ENCODE peak calls at places on chromosomes 6 and 20, in seven cellular contexts. One of them, this sample, is unnamed.
A peak's percentile ranks its signal among the peaks of the same experiment; 100 is the strongest.

GRCh38 chr6:118735320-118735719 is 83.9 kb upstream of the CEP85L start:
- DNase-seq in H54: no peak
- DNase-seq in T-helper 1 cell: no peak
- DNase-seq in EL: peak; percentile 25
- DNase-seq in COLO829: no peak
- DNase-seq in SIG-M5: no peak
- DNase-seq in stimulated activated CD8-positive, alpha-beta memory T cell treated with anti-CD3 and anti-CD28 coated beads, Interleukin-4, amount 100 ng/mL, for 24 hours: no peak
- DNase-seq in this sample: no peak

GRCh38 chr20:4961746-4962145 is 39.6 kb downstream of the SLC23A2 start:
- DNase-seq in H54: no peak
- DNase-seq in T-helper 1 cell: no peak
- DNase-seq in EL: peak; percentile 48
- DNase-seq in COLO829: peak; percentile 42
- DNase-seq in SIG-M5: peak; percentile 23
- DNase-seq in stimulated activated CD8-positive, alpha-beta memory T cell treated with anti-CD3 and anti-CD28 coated beads, Interleukin-4, amount 100 ng/mL, for 24 hours: no peak
- DNase-seq in this sample: peak; percentile 25

GRCh38 chr6:139153876-139154275 is 19.0 kb downstream of the HECA start:
- DNase-seq in H54: no peak
- DNase-seq in T-helper 1 cell: no peak
- DNase-seq in EL: peak; percentile 46
- DNase-seq in COLO829: no peak
- DNase-seq in SIG-M5: no peak
- DNase-seq in stimulated activated CD8-positive, alpha-beta memory T cell treated with anti-CD3 and anti-CD28 coated beads, Interleukin-4, amount 100 ng/mL, for 24 hours: no peak
- DNase-seq in this sample: no peak

GRCh38 chr20:13221673-13222318 is 722 bp downstream of the ISM1 start:
- DNase-seq in H54: no peak
- DNase-seq in T-helper 1 cell: peak; percentile 26
- DNase-seq in EL: peak; percentile 56
- DNase-seq in COLO829: peak; percentile 40
- DNase-seq in SIG-M5: no peak
- DNase-seq in stimulated activated CD8-positive, alpha-beta memory T cell treated with anti-CD3 and anti-CD28 coated beads, Interleukin-4, amount 100 ng/mL, for 24 hours: peak; percentile 47
- DNase-seq in this sample: peak; percentile 78

GRCh38 chr20:13223731-13224130 is 2.7 kb downstream of the ISM1 start:
- DNase-seq in H54: no peak
- DNase-seq in T-helper 1 cell: no peak
- DNase-seq in EL: no peak
- DNase-seq in COLO829: no peak
- DNase-seq in SIG-M5: no peak
- DNase-seq in stimulated activated CD8-positive, alpha-beta memory T cell treated with anti-CD3 and anti-CD28 coated beads, Interleukin-4, amount 100 ng/mL, for 24 hours: no peak
- DNase-seq in this sample: no peak

GRCh38 chr20:59781236-59781635 is 152.2 kb downstream of the SYCP2 start:
- DNase-seq in H54: no peak
- DNase-seq in T-helper 1 cell: no peak
- DNase-seq in EL: no peak
- DNase-seq in COLO829: no peak
- DNase-seq in SIG-M5: no peak
- DNase-seq in stimulated activated CD8-positive, alpha-beta memory T cell treated with anti-CD3 and anti-CD28 coated beads, Interleukin-4, amount 100 ng/mL, for 24 hours: no peak
- DNase-seq in this sample: no peak

GRCh38 chr6:170388113-170388512 is 81.6 kb downstream of the FAM120B start:
- DNase-seq in H54: no peak
- DNase-seq in T-helper 1 cell: no peak
- DNase-seq in EL: peak; percentile 84
- DNase-seq in COLO829: no peak
- DNase-seq in SIG-M5: no peak
- DNase-seq in stimulated activated CD8-positive, alpha-beta memory T cell treated with anti-CD3 and anti-CD28 coated beads, Interleukin-4, amount 100 ng/mL, for 24 hours: no peak
- DNase-seq in this sample: no peak

GRCh38 chr6:7902221-7902620 is 8.4 kb downstream of the TXNDC5 start:
- DNase-seq in H54: no peak
- DNase-seq in T-helper 1 cell: no peak
- DNase-seq in EL: no peak
- DNase-seq in COLO829: no peak
- DNase-seq in SIG-M5: no peak
- DNase-seq in stimulated activated CD8-positive, alpha-beta memory T cell treated with anti-CD3 and anti-CD28 coated beads, Interleukin-4, amount 100 ng/mL, for 24 hours: no peak
- DNase-seq in this sample: no peak

GRCh38 chr6:169833258-169833794 is 81.9 kb downstream of the ERMARD start:
- DNase-seq in H54: no peak
- DNase-seq in T-helper 1 cell: no peak
- DNase-seq in EL: no peak
- DNase-seq in COLO829: no peak
- DNase-seq in SIG-M5: no peak
- DNase-seq in stimulated activated CD8-positive, alpha-beta memory T cell treated with anti-CD3 and anti-CD28 coated beads, Interleukin-4, amount 100 ng/mL, for 24 hours: no peak
- DNase-seq in this sample: no peak

GRCh38 chr6:157530126-157530525 is 149.1 kb downstream of the ZDHHC14 start:
- DNase-seq in H54: no peak
- DNase-seq in T-helper 1 cell: no peak
- DNase-seq in EL: no peak
- DNase-seq in COLO829: no peak
- DNase-seq in SIG-M5: no peak
- DNase-seq in stimulated activated CD8-positive, alpha-beta memory T cell treated with anti-CD3 and anti-CD28 coated beads, Interleukin-4, amount 100 ng/mL, for 24 hours: no peak
- DNase-seq in this sample: no peak

GRCh38 chr6:166284640-166285039 is 23.6 kb downstream of the PRR18 start:
- DNase-seq in H54: no peak
- DNase-seq in T-helper 1 cell: no peak
- DNase-seq in EL: no peak
- DNase-seq in COLO829: no peak
- DNase-seq in SIG-M5: no peak
- DNase-seq in stimulated activated CD8-positive, alpha-beta memory T cell treated with anti-CD3 and anti-CD28 coated beads, Interleukin-4, amount 100 ng/mL, for 24 hours: no peak
- DNase-seq in this sample: no peak

GRCh38 chr6:129671442-129672344 is 38.3 kb downstream of the ARHGAP18 start:
- DNase-seq in H54: no peak
- DNase-seq in T-helper 1 cell: no peak
- DNase-seq in EL: peak; percentile 29
- DNase-seq in COLO829: no peak
- DNase-seq in SIG-M5: peak; percentile 31
- DNase-seq in stimulated activated CD8-positive, alpha-beta memory T cell treated with anti-CD3 and anti-CD28 coated beads, Interleukin-4, amount 100 ng/mL, for 24 hours: peak; percentile 33
- DNase-seq in this sample: peak; percentile 65